ENCODE peak calls at places on chromosomes 7 and 10, in ten cellular contexts. U is heart left ventricle, M is HCT116, O is body of pancreas, Q is lower leg skin, D is H54, Y is NB4, I is IMR-90, Z is Peyer's patch, K is endothelial cell of umbilical vein. J is an unnamed sample.

GRCh38 chr7:120603366-120603765 is 254.6 kb downstream of the TSPAN12 start:
- DNase-seq in I (no peak), K (no peak), M (no peak), Z (no peak), O (no peak), Q (no peak), D (no peak), U (no peak), Y (no peak), J (no peak)

GRCh38 chr7:1672851-1673486 is 2.9 kb downstream of the ELFN1 start:
- DNase-seq in O (peak; percentile 8), D (no peak), Y (no peak), Q (no peak), K (no peak), Z (peak; percentile 40), M (no peak), U (no peak), I (no peak), J (no peak)

GRCh38 chr10:31932838-31933237 is 4.2 kb upstream of the ARHGAP12 start:
- DNase-seq in M (no peak), Y (no peak), U (no peak), O (no peak), Q (no peak), K (no peak), Z (no peak), I (no peak), D (no peak), J (no peak)

GRCh38 chr7:44277391-44277790 is 48.0 kb downstream of the CAMK2B start:
- DNase-seq in O (no peak), Z (no peak), Q (no peak), U (peak; percentile 12), I (no peak), Y (no peak), M (no peak), K (no peak), D (no peak), J (no peak)

GRCh38 chr7:106535234-106536026 is 125.5 kb downstream of the CCDC71L start:
- DNase-seq in M (no peak), Q (no peak), D (no peak), K (no peak), O (no peak), Y (no peak), Z (no peak), U (no peak), I (no peak), J (no peak)

GRCh38 chr10:21497177-21497807 is 28.2 kb downstream of the SKIDA1 start:
- DNase-seq in Q (peak; percentile 83), I (peak; percentile 62), K (peak; percentile 83), Y (peak; percentile 65), O (peak; percentile 93), M (peak; percentile 82), U (peak; percentile 96), D (peak; percentile 97), Z (peak; percentile 86), J (no peak)

GRCh38 chr7:101179117-101179779 is 845 bp downstream of the NAT16 start:
- DNase-seq in Z (no peak), Y (peak; percentile 37), K (no peak), I (no peak), O (no peak), M (no peak), U (no peak), D (no peak), Q (no peak), J (no peak)

GRCh38 chr7:10723832-10724231 is 249.8 kb upstream of the PHF14 start:
- DNase-seq in O (no peak), Q (no peak), D (no peak), Y (no peak), K (no peak), U (no peak), M (no peak), Z (no peak), I (no peak), J (no peak)

GRCh38 chr7:94687810-94688209 is 31.9 kb upstream of the SGCE start:
- DNase-seq in Y (no peak), U (no peak), K (no peak), D (no peak), M (no peak), I (peak; percentile 39), Q (no peak), Z (no peak), O (no peak), J (no peak)

GRCh38 chr7:17239683-17240521 is 58.5 kb upstream of the AHR start:
- DNase-seq in D (peak; percentile 25), Y (no peak), M (peak; percentile 7), I (peak; percentile 75), U (no peak), Q (no peak), O (no peak), K (peak; percentile 50), Z (no peak), J (no peak)

GRCh38 chr10:117441366-117441765 is 66.1 kb upstream of the PDZD8 start:
- DNase-seq in Z (no peak), K (no peak), Y (no peak), I (no peak), Q (no peak), O (no peak), U (no peak), M (no peak), D (no peak), J (no peak)

GRCh38 chr7:115724400-115725056 is 306.0 kb downstream of the TFEC start:
- DNase-seq in D (no peak), K (peak; percentile 52), U (no peak), Q (no peak), O (peak; percentile 23), Y (no peak), I (no peak), Z (no peak), M (no peak), J (no peak)

GRCh38 chr10:110510730-110511129 is 13.0 kb downstream of the DUSP5 start:
- DNase-seq in I (no peak), Y (no peak), M (no peak), Z (peak; percentile 5), K (no peak), D (no peak), Q (no peak), O (no peak), U (no peak), J (no peak)
- TF ChIP-seq POLR2A in I (no peak), Y (no peak), M (no peak), Z (no peak), K (no peak), D (no peak), Q (no peak), O (no peak), U (no peak), J (no peak)

GRCh38 chr7:55512635-55513034 is 59.7 kb downstream of the VOPP1 start:
- DNase-seq in U (no peak), M (no peak), K (no peak), Y (no peak), D (no peak), Q (no peak), Z (peak; percentile 37), O (no peak), I (no peak), J (no peak)

GRCh38 chr7:55515569-55516279 is 56.6 kb downstream of the VOPP1 start:
- DNase-seq in K (no peak), O (no peak), Z (peak; percentile 65), M (no peak), Q (no peak), U (peak; percentile 69), D (no peak), Y (no peak), I (no peak), J (no peak)

GRCh38 chr7:55513849-55514248 is 58.5 kb downstream of the VOPP1 start:
- DNase-seq in M (no peak), U (no peak), Q (no peak), Z (peak; percentile 46), K (no peak), O (no peak), D (no peak), I (no peak), Y (no peak), J (no peak)

GRCh38 chr7:55516399-55516798 is 55.9 kb downstream of the VOPP1 start:
- DNase-seq in Z (peak; percentile 43), M (no peak), U (no peak), K (no peak), I (no peak), Y (no peak), O (no peak), D (no peak), Q (no peak), J (no peak)

GRCh38 chr7:55514546-55515265 is 57.6 kb downstream of the VOPP1 start:
- DNase-seq in K (no peak), D (no peak), O (no peak), U (no peak), Y (no peak), I (no peak), M (no peak), Q (no peak), Z (peak; percentile 49), J (no peak)
- TF ChIP-seq POLR2A in K (no peak), D (no peak), O (no peak), U (no peak), Y (no peak), I (no peak), M (no peak), Q (no peak), Z (no peak), J (peak; percentile 43)

DNA sequence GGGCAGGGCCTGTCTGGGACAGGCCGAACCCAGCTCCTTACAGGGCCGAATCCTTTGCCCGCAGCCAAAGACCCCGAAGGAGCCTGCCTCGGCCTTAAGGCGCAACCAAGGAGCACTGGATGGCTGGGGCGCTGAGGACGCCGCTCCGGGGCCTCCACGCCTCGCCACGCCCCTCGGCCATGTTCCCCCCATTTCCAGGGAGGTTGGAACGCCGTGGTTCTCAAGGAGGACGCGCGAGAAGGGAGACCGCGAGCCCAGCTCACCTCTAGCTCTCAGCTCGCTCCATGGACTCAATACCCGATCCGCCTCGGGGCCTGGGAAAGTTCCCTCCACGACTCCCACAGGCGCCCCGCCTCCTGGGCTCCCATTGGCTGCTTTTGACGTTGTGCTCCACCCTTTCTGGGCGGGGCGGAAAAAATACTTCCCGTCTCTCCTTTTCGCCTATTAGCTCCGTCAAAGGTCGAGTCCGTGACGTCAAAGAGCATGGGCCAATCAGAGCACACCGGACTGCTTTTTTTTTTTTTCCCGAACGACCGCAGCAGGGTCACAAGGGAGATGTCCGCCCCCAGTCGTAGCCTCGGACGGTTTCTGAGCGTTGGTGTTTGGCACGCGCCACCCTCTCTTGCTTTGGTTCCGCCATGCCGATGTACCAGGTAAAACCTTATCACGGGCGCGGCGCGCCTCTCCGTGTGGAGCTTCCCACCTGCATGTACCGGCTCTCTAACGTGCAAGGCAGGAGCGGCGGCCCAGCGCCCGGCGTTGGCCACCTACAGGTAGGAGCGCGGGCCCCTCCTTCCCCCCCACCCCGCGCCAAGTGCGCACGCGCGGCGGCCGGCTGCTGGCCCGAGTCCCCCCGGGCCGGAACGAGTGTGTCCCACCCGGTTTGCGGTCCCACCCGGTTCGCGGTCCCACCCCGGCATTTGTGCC is 305.7 kb downstream of the TYW1 start:
- DNase-seq in D (peak; percentile 90), O (peak; percentile 99), M (peak; percentile 98), Y (peak; percentile 100), Q (peak; percentile 99), Z (peak; percentile 100), U (peak; percentile 100), K (peak; percentile 99), I (peak; percentile 99), J (peak; percentile 90)
- TF ChIP-seq POLR2A in D (peak; percentile 96), O (peak; percentile 91), M (peak; percentile 90), Y (peak; percentile 91), Q (no peak), Z (peak; percentile 75), U (no peak), K (peak; percentile 85), I (peak; percentile 94), J (peak; percentile 92)

DNA sequence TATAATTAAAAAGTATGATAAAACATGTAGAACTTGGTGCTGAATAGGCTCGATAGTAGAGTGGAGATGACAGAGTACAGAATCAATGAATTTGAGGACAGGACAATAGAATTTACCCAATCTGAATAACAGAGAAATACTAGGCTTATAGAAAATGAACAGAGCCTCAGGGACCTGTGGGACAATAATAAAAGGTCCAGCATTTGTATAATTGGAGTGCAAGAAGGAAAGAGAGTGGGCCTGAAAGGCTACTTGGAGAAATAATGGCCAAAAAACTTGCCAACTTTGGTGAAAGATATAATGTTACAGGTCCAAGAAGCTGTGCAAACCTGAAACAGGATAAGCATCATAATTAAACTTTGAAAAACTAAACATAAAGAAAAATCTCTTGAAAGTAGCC is 227.3 kb downstream of the CXCL12 start:
- DNase-seq in U (no peak), I (no peak), K (no peak), Z (no peak), Q (no peak), M (no peak), Y (no peak), O (no peak), D (no peak), J (no peak)
- TF ChIP-seq POLR2A in U (no peak), I (no peak), K (no peak), Z (no peak), Q (no peak), M (no peak), Y (no peak), O (no peak), D (no peak), J (no peak)